ENCODE peak calls at places on chromosomes 4 and X, in four cellular contexts. C is H1, D is HepG2, F is GM12878. Z is an unnamed sample.
A peak's percentile ranks its signal among the peaks of the same experiment; 100 is the strongest.

GRCh38 chr4:115720611-115721010 is 607.2 kb upstream of the NDST4 start:
- DNase-seq in D (no peak), F (no peak), C (no peak), Z (no peak)

GRCh38 chr4:1512738-1513660 is 106.8 kb upstream of the NKX1-1 start:
- DNase-seq in F (no peak), D (peak; percentile 16), C (peak; percentile 88), Z (peak; percentile 52)

GRCh38 chr4:17072483-17072882 is 174.0 kb upstream of the LDB2 start:
- DNase-seq in C (no peak), F (no peak), D (no peak), Z (no peak)

GRCh38 chrX:150038977-150039599 is 100.8 kb upstream of the EOLA2 start:
- DNase-seq in D (no peak), C (no peak), F (no peak), Z (no peak)

GRCh38 chr4:15077969-15078368 is 75.7 kb downstream of the CPEB2 start:
- DNase-seq in F (no peak), D (peak; percentile 15), C (no peak), Z (no peak)

GRCh38 chr4:150056569-150056968 is 21.7 kb upstream of the DCLK2 start:
- DNase-seq in F (no peak), C (no peak), D (no peak), Z (no peak)

GRCh38 chr4:787561-787981 is 38.4 kb downstream of the CPLX1 start:
- DNase-seq in C (no peak), D (no peak), F (no peak), Z (no peak)

GRCh38 chr4:118888666-118889312 is at the start of gene SYNPO2:
- DNase-seq in D (no peak), C (peak; percentile 85), F (no peak), Z (peak; percentile 48)

GRCh38 chrX:41491267-41492004 is 44.3 kb downstream of the NYX start:
- DNase-seq in F (no peak), D (no peak), C (no peak), Z (peak; percentile 70)

DNA sequence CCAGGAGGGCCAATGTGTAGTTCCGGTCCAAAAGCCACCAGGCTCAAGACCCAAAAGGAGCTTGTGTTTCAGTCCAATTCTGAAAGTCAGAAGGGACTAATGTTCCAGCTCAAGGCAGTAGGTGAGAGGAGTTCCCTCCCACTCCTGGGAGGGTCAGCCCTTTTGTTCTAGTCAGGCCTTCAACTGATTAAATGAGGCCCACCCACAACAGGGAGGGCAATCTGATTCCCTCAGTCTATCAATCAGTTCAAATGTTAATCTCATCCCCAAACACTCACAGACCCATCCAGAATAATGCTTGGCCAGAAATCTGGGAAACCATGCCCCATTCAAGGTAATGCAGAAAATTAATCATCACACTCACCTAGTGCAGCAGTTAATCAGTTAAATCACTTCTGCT is 35.8 kb upstream of the RASGEF1B start:
- DNase-seq in C (no peak), F (no peak), D (no peak), Z (no peak)
- H3K4me3 ChIP-seq in C (no peak overlapping the region), F (no peak overlapping the region), D (no peak overlapping the region), Z (no peak overlapping the region)

GRCh38 chr4:7392438-7393374 is 42.0 kb downstream of the PSAPL1 start:
- DNase-seq in C (peak; percentile 41), D (no peak), F (no peak), Z (no peak)
- TF ChIP-seq YY1 in C (no peak), D (no peak), F (no peak), Z (no peak)

DNA sequence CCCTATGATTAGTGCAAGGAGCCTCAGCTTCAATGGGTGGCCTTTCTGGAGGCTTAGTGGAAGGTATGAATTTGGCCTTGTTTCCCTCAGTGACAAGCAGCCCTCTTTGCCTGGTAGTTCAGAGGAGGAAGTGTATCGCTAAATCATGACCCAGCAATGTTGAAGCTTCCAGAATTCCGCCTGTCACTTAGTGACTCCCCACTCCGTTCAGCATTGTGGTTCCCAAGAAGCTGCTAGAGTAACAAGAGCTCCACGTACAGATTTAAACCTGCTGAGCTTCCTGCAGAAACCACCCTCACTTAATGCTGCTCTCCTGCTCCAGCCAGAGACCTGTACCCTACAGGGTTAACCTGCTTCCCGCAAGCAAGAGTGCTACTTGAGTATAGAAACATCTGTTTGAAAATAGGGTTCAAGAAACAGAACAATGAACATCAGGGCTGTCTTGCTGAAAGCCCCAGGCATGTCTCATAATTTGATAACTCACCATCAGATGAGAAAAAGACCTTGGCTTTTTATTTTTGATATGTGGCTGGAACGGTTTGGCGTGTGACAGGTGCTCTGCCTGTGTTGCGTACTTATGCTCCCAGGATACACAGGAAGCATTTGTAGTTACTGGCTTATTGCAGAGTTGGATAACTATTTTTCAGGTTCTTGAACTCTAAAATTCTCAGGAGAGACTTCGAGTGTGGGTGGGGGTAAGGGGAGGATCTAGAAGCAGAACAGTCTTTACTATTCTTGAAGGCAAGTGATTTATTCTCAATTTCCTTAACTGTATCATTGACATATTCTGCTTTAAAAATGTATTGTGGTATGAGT is 105.3 kb downstream of the UCHL1 start:
- DNase-seq in F (no peak), C (no peak), D (no peak), Z (no peak)
- TF ChIP-seq SUZ12 in F (no peak), C (peak; percentile 44), D (no peak), Z (no peak)

GRCh38 chrX:113868169-113868568 is 715.7 kb upstream of the HTR2C start:
- DNase-seq in D (no peak), F (no peak), C (no peak), Z (peak; percentile 1)
- H3K4me3 ChIP-seq in D (no peak overlapping the region), F (no peak overlapping the region), C (no peak overlapping the region), Z (no peak overlapping the region)

GRCh38 chr4:5137927-5138326 is 86.6 kb downstream of the STK32B start:
- DNase-seq in C (no peak), F (no peak), D (no peak), Z (no peak)
- TF ChIP-seq YY1 in C (no peak), F (no peak), D (no peak), Z (no peak)

GRCh38 chrX:38515291-38515690 is 46.1 kb upstream of the TSPAN7 start:
- DNase-seq in D (no peak), F (no peak), C (no peak), Z (no peak)
- TF ChIP-seq SUZ12 in D (no peak), F (no peak), C (no peak), Z (no peak)

GRCh38 chr4:6991771-6992557 is 51.2 kb upstream of the TADA2B start:
- DNase-seq in F (no peak), C (no peak), D (no peak), Z (no peak)
- H3K4me3 ChIP-seq in F (no peak overlapping the region), C (no peak overlapping the region), D (no peak overlapping the region), Z (no peak overlapping the region)

GRCh38 chr4:138964716-138965426 is 50.7 kb upstream of the NOCT start:
- DNase-seq in D (no peak), C (no peak), F (no peak), Z (no peak)
- TF ChIP-seq YY1 in D (no peak), C (no peak), F (no peak), Z (no peak)